ENCODE peak calls at places on chromosome 3, in ten cellular contexts. Q is GM23338; M is choroid plexus epithelial cell; S is H4; V is stimulated activated CD8-positive, alpha-beta memory T cell treated with anti-CD3 and anti-CD28 coated beads, Interleukin-4, amount 100 ng/mL, for 1 hour; J is CD4-positive, alpha-beta memory T cell; C is EH; A is T-helper 17 cell; E is fibroblast of villous mesenchyme; Y is HCEC 1CT. O is an unnamed sample.

GRCh38 chr3:167705840-167706239 is 28.9 kb downstream of the PDCD10 start:
- DNase-seq in Q (no peak), M (peak; percentile 80), S (no peak), V (no peak), J (no peak), C (peak; percentile 33), A (no peak), E (peak; percentile 49), Y (peak; percentile 26), O (no peak)

GRCh38 chr3:112293368-112294321 is at the start of gene SLC9C1:
- DNase-seq in Q (peak; percentile 89), M (peak; percentile 93), S (peak; percentile 60), V (no peak), J (peak; percentile 36), C (peak; percentile 75), A (no peak), E (peak; percentile 78), Y (peak; percentile 60), O (peak; percentile 64)

GRCh38 chr3:161104561-161105551 is at the start of gene B3GALNT1:
- DNase-seq in Q (peak; percentile 87), M (peak; percentile 50), S (no peak), V (no peak), J (no peak), C (peak; percentile 73), A (no peak), E (peak; percentile 65), Y (no peak), O (no peak)

GRCh38 chr3:43879166-43879565 is 188.4 kb downstream of the ABHD5 start:
- DNase-seq in Q (peak; percentile 95), M (peak; percentile 55), S (no peak), V (no peak), J (no peak), C (no peak), A (no peak), E (no peak), Y (peak; percentile 22), O (no peak)

GRCh38 chr3:117919611-117920010 is 1115.0 kb downstream of the IGSF11 start:
- DNase-seq in Q (no peak), M (no peak), S (no peak), V (no peak), J (no peak), C (no peak), A (no peak), E (no peak), Y (no peak), O (no peak)

GRCh38 chr3:185280572-185281365 is 26.9 kb upstream of the EHHADH start:
- DNase-seq in Q (peak; percentile 76), M (peak; percentile 79), S (peak; percentile 79), V (no peak), J (no peak), C (peak; percentile 68), A (no peak), E (peak; percentile 58), Y (peak; percentile 69), O (peak; percentile 17)

GRCh38 chr3:129213238-129213637 is 29.5 kb upstream of the CNBP start:
- DNase-seq in Q (no peak), M (no peak), S (no peak), V (no peak), J (no peak), C (no peak), A (no peak), E (no peak), Y (no peak), O (no peak)

GRCh38 chr3:15638891-15639262 is 37.3 kb downstream of the BTD start:
- DNase-seq in Q (no peak), M (no peak), S (no peak), V (no peak), J (no peak), C (peak; percentile 66), A (no peak), E (no peak), Y (peak; percentile 32), O (no peak)

GRCh38 chr3:62723171-62723570 is 152.0 kb downstream of the CADPS start:
- DNase-seq in Q (no peak), M (no peak), S (no peak), V (no peak), J (no peak), C (no peak), A (no peak), E (no peak), Y (no peak), O (no peak)

O was measured in Jurkat, Clone E6-1.